ENCODE peak calls at places on chromosome 22, in eight cellular contexts. V, F, U, A, N, E, D and W are unnamed samples.

GRCh38 chr22:48316245-48316875 is 1511.3 kb downstream of the BRD1 start:
- DNase-seq in U (no peak), A (peak), F (no peak), D (no peak), E (no peak), V (no peak), N (no peak), W (no peak)

GRCh38 chr22:22210375-22210774 is 34.2 kb upstream of the VPREB1 start:
- DNase-seq in D (peak), F (no peak), A (no peak), N (peak), V (peak), U (peak), E (peak), W (no peak)

GRCh38 chr22:23751441-23751996 is 607 bp upstream of the ZNF70 start:
- DNase-seq in N (peak), V (no peak), D (no peak), U (no peak), F (peak), E (no peak), A (no peak), W (no peak)

GRCh38 chr22:26033586-26033985 is 135.7 kb upstream of the SEZ6L start:
- DNase-seq in E (no peak), D (no peak), N (no peak), A (no peak), V (no peak), F (no peak), U (no peak), W (no peak)

GRCh38 chr22:50308597-50308935 is 1.1 kb upstream of the PLXNB2 start:
- DNase-seq in N (no peak), U (peak), A (no peak), V (no peak), D (peak), F (peak), E (peak), W (no peak)

GRCh38 chr22:38756631-38757463 is 1.0 kb upstream of the SUN2 start:
- DNase-seq in F (peak), D (no peak), V (no peak), E (no peak), U (no peak), N (no peak), A (no peak), W (no peak)

GRCh38 chr22:25353516-25354445 is 134.3 kb downstream of the CRYBB2 start:
- DNase-seq in F (no peak), A (peak), N (no peak), V (no peak), D (no peak), U (peak), E (no peak), W (no peak)

GRCh38 chr22:49930596-49931412 is 12.4 kb downstream of the CRELD2 start:
- DNase-seq in E (peak), V (peak), A (peak), F (peak), D (peak), N (peak), U (no peak), W (peak)

GRCh38 chr22:26210390-26210789 is 41.1 kb downstream of the SEZ6L start:
- DNase-seq in F (no peak), U (no peak), V (no peak), N (no peak), A (no peak), D (no peak), E (no peak), W (no peak)

GRCh38 chr22:46894081-46894671 is 131.7 kb downstream of the TBC1D22A start:
- DNase-seq in D (no peak), N (no peak), U (no peak), A (no peak), F (no peak), V (no peak), E (no peak), W (no peak)

GRCh38 chr22:26885441-26886261 is 228.3 kb downstream of the MIAT start:
- DNase-seq in N (no peak), F (no peak), A (no peak), V (no peak), D (no peak), U (no peak), E (no peak), W (no peak)

GRCh38 chr22:19974233-19974861 is 32.7 kb upstream of the TXNRD2 start:
- DNase-seq in V (peak), F (peak), N (no peak), D (peak), U (peak), A (no peak), E (peak), W (peak)

GRCh38 chr22:50600541-50600940 is at the start of gene MAPK8IP2:
- DNase-seq in N (no peak), U (peak), F (no peak), A (no peak), E (no peak), D (no peak), V (no peak), W (no peak)

GRCh38 chr22:35343664-35344550 is 37.0 kb upstream of the HMOX1 start:
- DNase-seq in N (no peak), E (no peak), F (no peak), D (no peak), A (no peak), V (no peak), U (peak), W (no peak)

GRCh38 chr22:27597703-27598444 is 203.7 kb downstream of the MN1 start:
- DNase-seq in F (no peak), N (peak), V (no peak), U (no peak), D (peak), A (no peak), E (peak), W (no peak)

GRCh38 chr22:24106385-24107381 is 74.6 kb upstream of the SUSD2 start:
- DNase-seq in D (no peak), V (no peak), N (no peak), E (peak), F (no peak), A (no peak), U (no peak), W (no peak)

GRCh38 chr22:47145883-47146282 is 383.4 kb downstream of the TBC1D22A start:
- DNase-seq in E (no peak), A (no peak), D (no peak), U (no peak), V (no peak), N (no peak), F (no peak), W (no peak)

GRCh38 chr22:44988671-44989070 is 21.1 kb downstream of the PHF21B start:
- DNase-seq in N (no peak), A (no peak), U (peak), D (no peak), F (no peak), V (no peak), E (no peak), W (no peak)
- TF ChIP-seq CTCF in N (no peak), A (no peak), U (peak), D (no peak), F (no peak), V (peak), E (no peak), W (peak)

GRCh38 chr22:43862074-43862881 is at the start of gene SULT4A1:
- DNase-seq in E (peak), D (peak), V (no peak), F (no peak), A (no peak), U (peak), N (no peak), W (no peak)
- H3K4me3 ChIP-seq in E (peak), D (peak), V (peak), F (no peak), A (peak), U (no peak), N (peak), W (no peak)

DNA sequence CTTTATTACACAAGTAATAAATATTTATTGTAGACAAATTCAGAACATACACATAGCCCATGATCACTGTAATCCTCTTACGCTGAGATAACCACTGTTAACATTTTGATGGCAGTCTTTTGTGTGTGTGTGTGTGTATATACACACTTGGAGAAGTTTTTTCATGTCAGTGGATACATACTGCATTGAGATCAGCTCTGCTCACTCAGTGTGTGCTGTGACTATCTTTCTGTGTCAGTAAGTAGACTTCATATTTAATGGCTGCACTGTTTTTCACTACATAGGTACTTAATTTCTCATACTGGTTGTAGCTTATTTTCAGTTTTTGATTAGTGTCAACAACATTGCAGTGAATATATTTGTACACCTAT is 82.9 kb downstream of the FAM83F start:
- DNase-seq in U (no peak), N (no peak), D (no peak), V (no peak), F (no peak), A (no peak), E (no peak), W (no peak)
- TF ChIP-seq CTCF in U (no peak), N (no peak), D (no peak), V (no peak), F (no peak), A (no peak), E (no peak), W (no peak)

DNA sequence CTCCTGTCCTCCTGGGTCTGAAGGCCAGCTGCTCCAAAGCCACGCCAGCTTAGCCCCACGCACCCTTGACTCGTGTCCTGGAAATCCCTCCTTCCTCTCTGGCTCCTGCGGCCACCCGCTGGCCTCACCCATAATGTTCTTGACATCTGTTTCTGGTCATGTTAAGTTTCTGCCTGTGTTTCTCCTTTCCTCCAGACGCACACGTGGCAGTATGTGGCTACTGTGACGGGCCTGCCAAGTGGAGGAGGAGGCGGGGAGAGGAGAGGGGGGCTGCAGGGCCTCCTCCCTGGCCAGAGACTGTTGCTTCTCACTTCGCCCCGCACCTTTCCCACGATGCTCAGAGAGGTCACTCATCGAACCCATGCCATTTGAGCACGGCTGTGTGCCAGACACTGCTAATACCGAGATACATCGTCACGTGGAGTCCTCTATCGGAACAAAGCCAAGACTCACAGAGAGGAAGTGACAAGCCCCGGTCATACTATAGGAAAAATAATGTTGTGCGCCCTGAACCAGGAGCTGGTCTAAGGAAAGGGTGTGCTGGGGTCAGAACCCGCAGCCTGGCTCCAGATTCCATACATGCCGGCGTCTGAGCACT is 11.5 kb downstream of the C1QTNF6 start:
- DNase-seq in F (no peak), A (no peak), E (peak), U (peak), N (no peak), V (peak), D (peak), W (no peak)
- H3K4me3 ChIP-seq in F (no peak), A (no peak), E (peak), U (peak), N (no peak), V (peak), D (no peak), W (no peak)

DNA sequence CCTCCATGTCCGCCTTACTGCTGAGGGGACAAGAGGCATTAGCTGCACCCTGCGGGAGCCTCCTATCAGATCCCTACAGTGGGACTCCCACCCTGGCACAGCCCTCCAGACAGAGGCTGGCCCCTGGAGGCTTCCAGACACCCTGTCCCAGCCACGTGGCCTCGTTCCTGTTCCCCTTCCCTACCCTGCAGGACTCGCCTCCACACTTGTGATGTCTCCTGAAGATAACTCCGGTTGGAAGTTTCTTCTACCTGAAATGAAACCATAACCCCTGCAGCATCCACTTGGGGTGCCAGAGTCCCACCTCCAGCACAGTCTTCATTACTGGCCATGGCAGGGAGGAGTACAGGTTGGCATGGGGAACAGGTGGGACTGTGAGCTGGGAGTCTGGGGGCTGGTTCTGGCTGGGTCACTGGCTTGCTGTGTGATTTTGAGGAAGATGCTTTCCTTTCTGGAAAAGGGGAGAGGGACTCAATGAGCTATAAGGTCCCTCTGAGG is 4.9 kb upstream of the SH3BP1 start:
- DNase-seq in F (no peak), V (no peak), A (no peak), N (no peak), D (no peak), U (peak), E (peak), W (no peak)
- TF ChIP-seq CTCF in F (no peak), V (peak), A (no peak), N (peak), D (peak), U (peak), E (peak), W (no peak)

DNA sequence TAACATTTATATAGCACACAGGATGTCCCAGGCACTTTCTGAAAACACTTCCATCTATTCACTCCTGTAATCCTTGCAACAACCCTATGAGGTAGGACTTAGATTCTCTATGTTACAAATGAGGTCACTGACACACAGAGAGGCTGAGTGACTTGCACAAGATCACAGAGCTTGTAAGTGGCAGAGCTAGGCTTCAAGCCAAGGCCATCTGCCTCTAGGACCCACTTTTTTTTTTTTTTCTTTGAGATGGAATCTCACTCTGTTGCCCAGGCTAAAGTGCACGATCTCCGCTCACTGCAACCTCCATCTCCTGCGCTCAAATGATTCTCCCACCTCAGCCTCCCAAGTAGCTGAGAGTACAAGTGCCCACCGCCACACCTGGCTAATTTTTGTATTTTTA is 18.4 kb upstream of the MYH9 start:
- DNase-seq in U (no peak), V (no peak), N (no peak), E (no peak), F (no peak), D (no peak), A (no peak), W (no peak)
- H3K4me3 ChIP-seq in U (no peak), V (no peak), N (no peak), E (no peak), F (no peak), D (no peak), A (no peak), W (no peak)

DNA sequence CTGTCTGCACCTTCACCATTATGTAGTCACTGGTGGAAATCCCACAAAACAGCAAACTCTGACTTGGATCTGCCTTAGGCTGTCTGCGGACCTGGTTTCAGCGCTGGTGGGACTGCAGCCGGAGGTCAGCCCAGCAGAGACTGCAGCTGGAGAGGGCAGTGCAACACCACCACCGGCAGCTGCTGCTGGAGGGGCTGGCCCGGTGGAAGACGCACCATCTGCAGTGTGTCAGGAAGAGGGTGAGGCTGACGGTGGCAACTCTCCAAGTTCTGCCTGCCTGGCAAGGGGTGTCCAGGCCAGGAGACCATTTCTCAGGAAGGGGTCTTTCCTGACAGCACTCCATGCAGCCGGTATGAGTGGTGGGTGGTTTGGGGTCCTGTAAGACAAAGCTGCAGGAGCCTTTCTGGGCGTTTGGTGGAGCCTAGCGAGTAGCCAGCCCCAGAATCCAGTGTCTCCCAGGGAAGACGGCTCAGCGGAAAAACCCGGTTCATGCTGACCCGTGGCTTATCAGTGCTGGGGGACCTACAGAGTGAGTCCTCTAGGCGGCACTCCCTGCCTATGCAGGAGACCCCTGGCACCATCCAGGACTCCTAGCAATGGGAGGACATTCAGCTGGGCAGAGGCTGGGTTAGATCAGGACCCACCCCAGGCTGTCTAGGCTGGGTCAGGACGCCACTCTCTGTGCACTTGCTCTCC is 50.8 kb downstream of the PISD start:
- DNase-seq in V (no peak), U (peak), F (no peak), E (peak), D (peak), A (no peak), N (no peak), W (no peak)
- TF ChIP-seq CTCF in V (no peak), U (no peak), F (no peak), E (no peak), D (no peak), A (no peak), N (no peak), W (no peak)

DNA sequence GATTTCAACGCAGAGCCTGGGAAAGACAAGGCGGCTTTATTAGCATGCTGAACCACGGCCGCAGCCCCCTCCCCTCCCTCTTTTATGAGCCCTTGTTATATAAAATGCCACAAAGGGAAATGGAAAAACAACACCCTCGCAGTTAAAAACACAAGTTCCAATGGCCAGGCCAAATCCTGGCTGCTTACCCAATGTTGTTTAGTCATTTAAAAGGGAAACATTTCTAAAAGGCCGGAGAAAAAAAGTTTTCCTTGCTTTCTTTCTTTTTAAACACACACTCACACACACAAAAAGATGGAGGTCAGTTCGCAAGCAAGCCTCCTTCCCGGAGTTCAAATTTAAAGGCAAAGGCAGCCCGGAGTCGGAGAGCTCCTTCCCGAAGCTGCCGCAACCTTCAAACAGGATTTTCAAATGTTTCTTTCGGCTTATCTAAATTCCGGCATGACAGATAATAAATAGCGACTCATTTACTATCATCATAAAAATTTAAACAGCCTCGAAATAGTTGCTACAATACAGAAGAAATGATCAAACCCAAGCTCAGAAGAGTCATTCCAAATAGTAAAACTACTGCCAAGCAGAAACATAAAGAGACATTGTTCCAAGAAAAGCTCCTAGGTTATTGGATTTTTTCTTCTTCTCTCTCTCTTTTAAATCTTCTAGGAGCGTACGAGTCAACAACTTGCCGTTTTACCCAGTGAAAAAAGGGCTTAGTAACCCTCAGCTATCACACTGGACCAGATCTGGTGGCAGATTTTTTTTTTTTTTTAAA is 3.5 kb downstream of the PHF21B start:
- DNase-seq in N (no peak), A (no peak), D (no peak), V (no peak), U (no peak), F (no peak), E (no peak), W (no peak)
- H3K4me3 ChIP-seq in N (no peak), A (peak), D (no peak), V (no peak), U (no peak), F (no peak), E (no peak), W (no peak)